ENCODE peak calls at places on chromosome 7, in nine cellular contexts. One of them, this sample, is unnamed.

GRCh38 chr7:112566392-112567324 is 85.9 kb downstream of the LSMEM1 start:
- DNase-seq in MM.1S: no peak
- DNase-seq in endodermal cell: no peak
- DNase-seq in neural progenitor cell: no peak
- DNase-seq in fibroblast of lung: no peak
- DNase-seq in GM23248: no peak
- DNase-seq in K562: no peak
- DNase-seq in H9: no peak
- DNase-seq in IMR-90: no peak
- DNase-seq in this sample: no peak

GRCh38 chr7:46321556-46322205 is 400.6 kb upstream of the IGFBP3 start:
- DNase-seq in MM.1S: no peak
- DNase-seq in endodermal cell: no peak
- DNase-seq in neural progenitor cell: no peak
- DNase-seq in fibroblast of lung: peak
- DNase-seq in GM23248: peak
- DNase-seq in K562: no peak
- DNase-seq in H9: no peak
- DNase-seq in IMR-90: peak
- DNase-seq in this sample: no peak

GRCh38 chr7:2008101-2008935 is 224.4 kb downstream of the MAD1L1 start:
- DNase-seq in MM.1S: no peak
- DNase-seq in endodermal cell: peak
- DNase-seq in neural progenitor cell: no peak
- DNase-seq in fibroblast of lung: no peak
- DNase-seq in GM23248: no peak
- DNase-seq in K562: no peak
- DNase-seq in H9: peak
- DNase-seq in IMR-90: no peak
- DNase-seq in this sample: no peak

GRCh38 chr7:36487756-36488336 is 98.2 kb downstream of the ANLN start:
- DNase-seq in MM.1S: peak
- DNase-seq in endodermal cell: no peak
- DNase-seq in neural progenitor cell: peak
- DNase-seq in fibroblast of lung: peak
- DNase-seq in GM23248: peak
- DNase-seq in K562: no peak
- DNase-seq in H9: no peak
- DNase-seq in IMR-90: peak
- DNase-seq in this sample: peak

GRCh38 chr7:95046494-95047240 is 139.3 kb downstream of the PPP1R9A start:
- DNase-seq in MM.1S: no peak
- DNase-seq in endodermal cell: no peak
- DNase-seq in neural progenitor cell: peak
- DNase-seq in fibroblast of lung: peak
- DNase-seq in GM23248: no peak
- DNase-seq in K562: no peak
- DNase-seq in H9: no peak
- DNase-seq in IMR-90: no peak
- DNase-seq in this sample: no peak

GRCh38 chr7:45229130-45229920 is 71.7 kb downstream of the RAMP3 start:
- DNase-seq in MM.1S: no peak
- DNase-seq in endodermal cell: no peak
- DNase-seq in neural progenitor cell: no peak
- DNase-seq in fibroblast of lung: no peak
- DNase-seq in GM23248: no peak
- DNase-seq in K562: peak
- DNase-seq in H9: no peak
- DNase-seq in IMR-90: no peak
- DNase-seq in this sample: no peak

GRCh38 chr7:17822557-17823173 is 117.6 kb downstream of the SNX13 start:
- DNase-seq in MM.1S: no peak
- DNase-seq in endodermal cell: no peak
- DNase-seq in neural progenitor cell: no peak
- DNase-seq in fibroblast of lung: no peak
- DNase-seq in GM23248: no peak
- DNase-seq in K562: no peak
- DNase-seq in H9: no peak
- DNase-seq in IMR-90: no peak
- DNase-seq in this sample: no peak

GRCh38 chr7:149856-150636 is 42.3 kb upstream of the FAM20C start:
- DNase-seq in MM.1S: no peak
- DNase-seq in endodermal cell: peak
- DNase-seq in neural progenitor cell: no peak
- DNase-seq in fibroblast of lung: no peak
- DNase-seq in GM23248: peak
- DNase-seq in K562: no peak
- DNase-seq in H9: peak
- DNase-seq in IMR-90: no peak
- DNase-seq in this sample: no peak

GRCh38 chr7:92698237-92698841 is 108.1 kb upstream of the FAM133B start:
- DNase-seq in MM.1S: no peak
- DNase-seq in endodermal cell: no peak
- DNase-seq in neural progenitor cell: peak
- DNase-seq in fibroblast of lung: peak
- DNase-seq in GM23248: peak
- DNase-seq in K562: no peak
- DNase-seq in H9: no peak
- DNase-seq in IMR-90: peak
- DNase-seq in this sample: no peak

GRCh38 chr7:45680776-45681175 is 106.6 kb downstream of the ADCY1 start:
- DNase-seq in MM.1S: no peak
- DNase-seq in endodermal cell: peak
- DNase-seq in neural progenitor cell: no peak
- DNase-seq in fibroblast of lung: no peak
- DNase-seq in GM23248: no peak
- DNase-seq in K562: no peak
- DNase-seq in H9: peak
- DNase-seq in IMR-90: no peak
- DNase-seq in this sample: no peak

GRCh38 chr7:106348231-106348630 is 63.4 kb upstream of the NAMPT start:
- DNase-seq in MM.1S: no peak
- DNase-seq in endodermal cell: no peak
- DNase-seq in neural progenitor cell: no peak
- DNase-seq in fibroblast of lung: no peak
- DNase-seq in GM23248: no peak
- DNase-seq in K562: no peak
- DNase-seq in H9: no peak
- DNase-seq in IMR-90: no peak
- DNase-seq in this sample: no peak

GRCh38 chr7:40267583-40267982 is 132.8 kb downstream of the SUGCT start:
- DNase-seq in MM.1S: no peak
- DNase-seq in endodermal cell: no peak
- DNase-seq in neural progenitor cell: peak
- DNase-seq in fibroblast of lung: no peak
- DNase-seq in GM23248: no peak
- DNase-seq in K562: no peak
- DNase-seq in H9: no peak
- DNase-seq in IMR-90: no peak
- DNase-seq in this sample: no peak

GRCh38 chr7:75814407-75814947 is 871 bp upstream of the CCL24 start:
- DNase-seq in MM.1S: no peak
- DNase-seq in endodermal cell: no peak
- DNase-seq in neural progenitor cell: no peak
- DNase-seq in fibroblast of lung: peak
- DNase-seq in GM23248: peak
- DNase-seq in K562: no peak
- DNase-seq in H9: no peak
- DNase-seq in IMR-90: peak
- DNase-seq in this sample: no peak

GRCh38 chr7:107746006-107746405 is 2.1 kb downstream of the CBLL1 start:
- DNase-seq in MM.1S: no peak
- DNase-seq in endodermal cell: no peak
- DNase-seq in neural progenitor cell: no peak
- DNase-seq in fibroblast of lung: no peak
- DNase-seq in GM23248: peak
- DNase-seq in K562: no peak
- DNase-seq in H9: no peak
- DNase-seq in IMR-90: peak
- DNase-seq in this sample: no peak
- H3K9ac ChIP-seq in MM.1S: no peak
- H3K9ac ChIP-seq in endodermal cell: no peak
- H3K9ac ChIP-seq in neural progenitor cell: no peak
- H3K9ac ChIP-seq in fibroblast of lung: no peak
- H3K9ac ChIP-seq in GM23248: peak
- H3K9ac ChIP-seq in K562: no peak
- H3K9ac ChIP-seq in H9: no peak
- H3K9ac ChIP-seq in IMR-90: no peak
- H3K9ac ChIP-seq in this sample: peak

GRCh38 chr7:22564511-22565045 is 64.6 kb upstream of the STEAP1B start:
- DNase-seq in MM.1S: peak
- DNase-seq in endodermal cell: no peak
- DNase-seq in neural progenitor cell: no peak
- DNase-seq in fibroblast of lung: peak
- DNase-seq in GM23248: peak
- DNase-seq in K562: peak
- DNase-seq in H9: no peak
- DNase-seq in IMR-90: peak
- DNase-seq in this sample: no peak
- H3K9ac ChIP-seq in MM.1S: no peak
- H3K9ac ChIP-seq in endodermal cell: no peak
- H3K9ac ChIP-seq in neural progenitor cell: no peak
- H3K9ac ChIP-seq in fibroblast of lung: no peak
- H3K9ac ChIP-seq in GM23248: peak
- H3K9ac ChIP-seq in K562: no peak
- H3K9ac ChIP-seq in H9: no peak
- H3K9ac ChIP-seq in IMR-90: peak
- H3K9ac ChIP-seq in this sample: no peak

DNA sequence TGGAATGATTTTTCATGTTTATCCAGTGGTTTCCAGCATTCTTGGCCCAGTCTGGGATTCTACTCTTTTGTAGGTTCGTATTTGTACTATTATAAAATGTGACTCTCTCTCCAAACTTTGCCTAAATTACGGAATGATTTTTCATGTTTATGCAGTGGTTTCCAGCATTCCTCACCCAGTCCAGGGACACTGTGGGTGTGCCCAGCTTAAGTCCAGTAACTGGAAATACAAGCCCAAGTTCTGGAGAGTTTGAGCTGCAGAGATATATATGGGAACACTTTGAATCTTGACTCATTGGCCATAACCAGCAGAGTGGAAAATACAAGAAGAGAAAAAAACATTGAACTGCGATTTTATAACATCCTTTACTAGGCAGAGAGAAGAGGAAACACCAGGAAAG is 5.9 kb upstream of the MAGI2 start:
- DNase-seq in MM.1S: no peak
- DNase-seq in endodermal cell: no peak
- DNase-seq in neural progenitor cell: no peak
- DNase-seq in fibroblast of lung: no peak
- DNase-seq in GM23248: peak
- DNase-seq in K562: no peak
- DNase-seq in H9: no peak
- DNase-seq in IMR-90: peak
- DNase-seq in this sample: no peak
- H3K9ac ChIP-seq in MM.1S: no peak
- H3K9ac ChIP-seq in endodermal cell: no peak
- H3K9ac ChIP-seq in neural progenitor cell: no peak
- H3K9ac ChIP-seq in fibroblast of lung: no peak
- H3K9ac ChIP-seq in GM23248: peak
- H3K9ac ChIP-seq in K562: no peak
- H3K9ac ChIP-seq in H9: no peak
- H3K9ac ChIP-seq in IMR-90: no peak
- H3K9ac ChIP-seq in this sample: no peak

GRCh38 chr7:22909958-22910357 is 87.3 kb upstream of the TOMM7 start:
- DNase-seq in MM.1S: no peak
- DNase-seq in endodermal cell: no peak
- DNase-seq in neural progenitor cell: no peak
- DNase-seq in fibroblast of lung: no peak
- DNase-seq in GM23248: no peak
- DNase-seq in K562: no peak
- DNase-seq in H9: no peak
- DNase-seq in IMR-90: no peak
- DNase-seq in this sample: no peak

GRCh38 chr7:22911889-22912288 is 89.2 kb upstream of the TOMM7 start:
- DNase-seq in MM.1S: no peak
- DNase-seq in endodermal cell: no peak
- DNase-seq in neural progenitor cell: no peak
- DNase-seq in fibroblast of lung: peak
- DNase-seq in GM23248: no peak
- DNase-seq in K562: no peak
- DNase-seq in H9: no peak
- DNase-seq in IMR-90: peak
- DNase-seq in this sample: no peak

GRCh38 chr7:22913116-22913515 is 90.5 kb upstream of the TOMM7 start:
- DNase-seq in MM.1S: no peak
- DNase-seq in endodermal cell: no peak
- DNase-seq in neural progenitor cell: no peak
- DNase-seq in fibroblast of lung: no peak
- DNase-seq in GM23248: no peak
- DNase-seq in K562: no peak
- DNase-seq in H9: no peak
- DNase-seq in IMR-90: no peak
- DNase-seq in this sample: no peak

GRCh38 chr7:22907805-22908204 is 85.2 kb upstream of the TOMM7 start:
- DNase-seq in MM.1S: no peak
- DNase-seq in endodermal cell: no peak
- DNase-seq in neural progenitor cell: no peak
- DNase-seq in fibroblast of lung: no peak
- DNase-seq in GM23248: no peak
- DNase-seq in K562: no peak
- DNase-seq in H9: no peak
- DNase-seq in IMR-90: no peak
- DNase-seq in this sample: no peak
- H3K9ac ChIP-seq in MM.1S: no peak
- H3K9ac ChIP-seq in endodermal cell: no peak
- H3K9ac ChIP-seq in neural progenitor cell: no peak
- H3K9ac ChIP-seq in fibroblast of lung: no peak
- H3K9ac ChIP-seq in GM23248: no peak
- H3K9ac ChIP-seq in K562: no peak
- H3K9ac ChIP-seq in H9: no peak
- H3K9ac ChIP-seq in IMR-90: no peak
- H3K9ac ChIP-seq in this sample: no peak

GRCh38 chr7:27141591-27142561 is 1.6 kb downstream of the HOXA5 start:
- DNase-seq in MM.1S: no peak
- DNase-seq in endodermal cell: peak
- DNase-seq in neural progenitor cell: peak
- DNase-seq in fibroblast of lung: peak
- DNase-seq in GM23248: no peak
- DNase-seq in K562: no peak
- DNase-seq in H9: peak
- DNase-seq in IMR-90: no peak
- DNase-seq in this sample: no peak
- H3K9ac ChIP-seq in MM.1S: no peak
- H3K9ac ChIP-seq in endodermal cell: no peak
- H3K9ac ChIP-seq in neural progenitor cell: no peak
- H3K9ac ChIP-seq in fibroblast of lung: peak
- H3K9ac ChIP-seq in GM23248: no peak
- H3K9ac ChIP-seq in K562: no peak
- H3K9ac ChIP-seq in H9: no peak
- H3K9ac ChIP-seq in IMR-90: peak
- H3K9ac ChIP-seq in this sample: no peak